ENCODE peak calls at places on chromosomes 3 and 15, in seven cellular contexts. E, I, Q, H, Y, M and X are unnamed samples.

GRCh38 chr3:79369306-79369705 is 398.5 kb downstream of the ROBO1 start:
- DNase-seq in H (no peak), Y (no peak), Q (no peak), I (no peak), M (no peak), E (no peak), X (no peak)

GRCh38 chr3:155032918-155033317 is 47.2 kb upstream of the MME start:
- DNase-seq in H (no peak), I (no peak), E (no peak), Q (no peak), Y (no peak), M (no peak), X (no peak)

GRCh38 chr3:51938780-51939425 is 2.8 kb downstream of the RRP9 start:
- DNase-seq in M (peak), I (no peak), Q (no peak), H (no peak), Y (no peak), E (no peak), X (no peak)

GRCh38 chr15:26866298-26867198 is at the start of gene GABRA5:
- DNase-seq in H (no peak), Y (no peak), Q (no peak), E (no peak), I (no peak), M (no peak), X (no peak)

GRCh38 chr15:60383008-60383694 is 14.6 kb downstream of the ANXA2 start:
- DNase-seq in I (no peak), Y (no peak), E (no peak), Q (no peak), H (no peak), M (no peak), X (no peak)

GRCh38 chr3:187150599-187150998 is 11.3 kb upstream of the RPL39L start:
- DNase-seq in Y (peak), H (no peak), Q (no peak), M (no peak), I (no peak), E (peak), X (peak)

GRCh38 chr15:50916395-50916794 is 7.9 kb downstream of the AP4E1 start:
- DNase-seq in Q (no peak), Y (no peak), M (no peak), E (no peak), H (no peak), I (no peak), X (no peak)

GRCh38 chr3:122488262-122488973 is 26.3 kb downstream of the KPNA1 start:
- DNase-seq in Q (no peak), E (no peak), Y (no peak), H (no peak), M (no peak), I (no peak), X (no peak)

GRCh38 chr3:34957707-34958106 is 681.6 kb upstream of the ARPP21 start:
- DNase-seq in H (no peak), Q (no peak), Y (no peak), I (no peak), E (no peak), M (no peak), X (no peak)

GRCh38 chr3:122410639-122411038 is 5.2 kb downstream of the WDR5B start:
- DNase-seq in Q (no peak), E (no peak), I (no peak), M (no peak), H (no peak), Y (no peak), X (no peak)

GRCh38 chr3:149657458-149657795 is 398 bp downstream of the WWTR1 start:
- DNase-seq in H (no peak), Q (no peak), Y (no peak), E (no peak), I (no peak), M (no peak), X (peak)

GRCh38 chr3:33537135-33537534 is 96.9 kb upstream of the UBP1 start:
- DNase-seq in H (no peak), Q (no peak), M (no peak), I (no peak), Y (no peak), E (no peak), X (no peak)

GRCh38 chr3:155428558-155428957 is 135.1 kb upstream of the STRIT1 start:
- DNase-seq in E (no peak), Q (no peak), I (no peak), H (no peak), M (no peak), Y (no peak), X (no peak)

GRCh38 chr3:104909721-104910120 is 457.0 kb upstream of the ALCAM start:
- DNase-seq in H (no peak), Q (no peak), I (no peak), M (no peak), Y (no peak), E (no peak), X (no peak)

GRCh38 chr15:63198315-63198714 is 8.9 kb downstream of the RAB8B start:
- DNase-seq in Q (no peak), M (no peak), H (no peak), E (no peak), I (no peak), Y (no peak), X (no peak)

GRCh38 chr3:150327678-150328667 is 80.1 kb upstream of the TSC22D2 start:
- DNase-seq in Y (no peak), H (no peak), E (no peak), M (no peak), I (no peak), Q (no peak), X (no peak)